ENCODE peak calls at places on chromosome 3, in seven cellular contexts. S, C, F, G, R, H and Z are unnamed samples.

GRCh38 chr3:32502944-32503286 is 263 bp upstream of the CMTM6 start:
- DNase-seq in S (no peak), C (no peak), F (no peak), G (no peak), R (no peak), H (no peak), Z (no peak)

GRCh38 chr3:12884104-12884742 is 42.9 kb upstream of the RPL32 start:
- DNase-seq in S (no peak), C (no peak), F (no peak), G (no peak), R (no peak), H (peak; percentile 48), Z (no peak)

GRCh38 chr3:1404270-1404669 is 311.4 kb downstream of the CNTN6 start:
- DNase-seq in S (no peak), C (peak; percentile 77), F (no peak), G (no peak), R (no peak), H (peak; percentile 19), Z (no peak)

GRCh38 chr3:39443530-39443929 is 23.9 kb upstream of the MOBP start:
- DNase-seq in S (no peak), C (no peak), F (no peak), G (no peak), R (no peak), H (no peak), Z (no peak)

GRCh38 chr3:40908612-40909011 is 290.7 kb upstream of the CTNNB1 start:
- DNase-seq in S (no peak), C (no peak), F (no peak), G (no peak), R (no peak), H (no peak), Z (no peak)

GRCh38 chr3:143330316-143330868 is 210.8 kb downstream of the CHST2 start:
- DNase-seq in S (no peak), C (no peak), F (no peak), G (no peak), R (no peak), H (no peak), Z (no peak)

GRCh38 chr3:192917258-192917507 is 473 bp downstream of the MB21D2 start:
- DNase-seq in S (no peak), C (no peak), F (no peak), G (peak; percentile 39), R (no peak), H (no peak), Z (no peak)

GRCh38 chr3:169236662-169237174 is 426.8 kb downstream of the MECOM start:
- DNase-seq in S (no peak), C (no peak), F (no peak), G (no peak), R (no peak), H (no peak), Z (no peak)

GRCh38 chr3:107816082-107816481 is 274.7 kb downstream of the CD47 start:
- DNase-seq in S (no peak), C (no peak), F (no peak), G (no peak), R (no peak), H (no peak), Z (no peak)

GRCh38 chr3:130820976-130821375 is 72.9 kb upstream of the ATP2C1 start:
- DNase-seq in S (no peak), C (peak; percentile 4), F (peak; percentile 62), G (no peak), R (no peak), H (no peak), Z (no peak)

GRCh38 chr3:72914383-72914782 is 26.5 kb downstream of the GXYLT2 start:
- DNase-seq in S (no peak), C (no peak), F (no peak), G (no peak), R (no peak), H (no peak), Z (no peak)

GRCh38 chr3:188059346-188059745 is 94.6 kb upstream of the LPP start:
- DNase-seq in S (no peak), C (no peak), F (no peak), G (no peak), R (no peak), H (no peak), Z (no peak)

GRCh38 chr3:171646357-171647133 is 163.7 kb downstream of the PLD1 start:
- DNase-seq in S (no peak), C (no peak), F (peak; percentile 43), G (no peak), R (no peak), H (no peak), Z (no peak)

GRCh38 chr3:34998905-34999304 is 640.4 kb upstream of the ARPP21 start:
- DNase-seq in S (no peak), C (no peak), F (no peak), G (no peak), R (no peak), H (no peak), Z (no peak)

DNA sequence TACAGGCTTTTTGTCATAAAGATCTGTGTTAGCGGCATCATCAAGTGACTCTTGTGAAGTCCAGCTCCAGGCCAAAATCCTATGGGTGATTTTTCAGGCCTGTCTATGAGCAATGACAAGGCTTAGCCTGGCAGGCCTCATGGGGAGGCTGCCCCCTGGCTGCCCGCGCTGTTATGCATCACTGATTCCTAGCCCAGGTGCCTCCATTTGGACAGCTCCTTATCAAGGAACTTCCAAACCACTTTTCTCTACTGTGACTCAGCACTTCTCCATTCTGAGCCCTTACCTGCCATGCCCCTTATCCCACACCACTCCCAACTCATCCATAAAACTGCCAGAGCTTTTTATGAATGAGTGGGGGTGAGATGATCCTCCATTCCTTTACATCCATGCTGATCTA is 91.5 kb upstream of the C3orf80 start:
- DNase-seq in S (no peak), C (no peak), F (no peak), G (peak; percentile 9), R (no peak), H (no peak), Z (no peak)
- TF ChIP-seq CTCF in S (no peak), C (peak; percentile 65), F (peak; percentile 10), G (no peak), R (no peak), H (no peak), Z (no peak)

DNA sequence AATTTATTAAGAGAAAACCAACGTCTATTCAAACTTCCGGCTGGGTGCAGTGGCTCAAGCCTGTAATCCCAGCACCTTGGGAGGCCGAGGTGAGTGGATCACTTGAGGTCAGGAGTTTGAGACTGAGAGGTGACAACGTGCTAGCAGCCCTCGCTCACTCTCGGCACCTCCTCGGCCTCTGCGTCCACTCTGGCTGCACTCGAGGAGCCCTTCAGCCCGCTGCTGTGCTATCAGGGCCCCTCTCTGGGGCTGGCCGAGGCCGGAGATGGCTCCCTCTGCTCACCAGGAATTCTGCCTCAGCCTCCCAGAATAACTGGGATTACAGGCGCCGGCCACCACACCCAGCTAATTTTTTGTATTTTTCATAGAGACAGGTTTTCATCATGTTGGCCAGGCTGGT is 58.7 kb downstream of the USF3 start:
- DNase-seq in S (no peak), C (no peak), F (no peak), G (no peak), R (no peak), H (no peak), Z (no peak)
- TF ChIP-seq CTCF in S (no peak), C (no peak), F (no peak), G (no peak), R (no peak), H (no peak), Z (no peak)

GRCh38 chr3:45832691-45833090 is 9.2 kb downstream of the LZTFL1 start:
- DNase-seq in S (no peak), C (no peak), F (no peak), G (no peak), R (no peak), H (no peak), Z (no peak)
- TF ChIP-seq CTCF in S (no peak), C (peak; percentile 51), F (peak; percentile 45), G (no peak), R (peak; percentile 8), H (no peak), Z (peak; percentile 52)

GRCh38 chr3:85342915-85343314 is 384.1 kb downstream of the CADM2 start:
- DNase-seq in S (no peak), C (peak; percentile 15), F (peak; percentile 24), G (peak; percentile 44), R (no peak), H (no peak), Z (no peak)
- TF ChIP-seq CTCF in S (no peak), C (peak; percentile 65), F (peak; percentile 55), G (no peak), R (no peak), H (no peak), Z (peak; percentile 51)

DNA sequence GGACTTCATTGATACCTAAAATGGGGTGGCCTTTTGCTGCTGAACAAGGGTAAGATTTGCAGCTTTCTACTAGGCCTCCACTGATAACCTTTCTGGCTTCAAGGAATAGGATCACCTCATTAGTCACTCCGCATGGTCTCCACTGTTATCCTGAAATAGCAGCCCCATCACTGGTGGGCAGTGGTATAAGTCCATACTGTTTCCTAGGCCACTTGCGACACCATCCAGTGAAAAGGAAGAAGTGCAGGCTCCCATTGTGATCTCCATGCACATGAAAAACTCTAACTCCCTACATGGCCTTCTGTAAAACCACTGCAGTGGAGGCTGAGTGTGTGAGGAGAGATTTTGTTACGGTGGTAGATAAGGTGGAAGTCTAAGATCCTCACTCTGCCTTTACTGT is 1455.9 kb downstream of the SI start:
- DNase-seq in S (no peak), C (peak; percentile 52), F (no peak), G (peak; percentile 41), R (no peak), H (no peak), Z (peak; percentile 11)
- TF ChIP-seq CTCF in S (no peak), C (peak; percentile 56), F (peak; percentile 46), G (no peak), R (no peak), H (no peak), Z (peak; percentile 65)

GRCh38 chr3:138284957-138285477 is 44.6 kb downstream of the NME9 start:
- DNase-seq in S (no peak), C (no peak), F (no peak), G (no peak), R (no peak), H (no peak), Z (no peak)
- TF ChIP-seq CTCF in S (no peak), C (peak; percentile 48), F (peak; percentile 45), G (no peak), R (no peak), H (no peak), Z (no peak)

DNA sequence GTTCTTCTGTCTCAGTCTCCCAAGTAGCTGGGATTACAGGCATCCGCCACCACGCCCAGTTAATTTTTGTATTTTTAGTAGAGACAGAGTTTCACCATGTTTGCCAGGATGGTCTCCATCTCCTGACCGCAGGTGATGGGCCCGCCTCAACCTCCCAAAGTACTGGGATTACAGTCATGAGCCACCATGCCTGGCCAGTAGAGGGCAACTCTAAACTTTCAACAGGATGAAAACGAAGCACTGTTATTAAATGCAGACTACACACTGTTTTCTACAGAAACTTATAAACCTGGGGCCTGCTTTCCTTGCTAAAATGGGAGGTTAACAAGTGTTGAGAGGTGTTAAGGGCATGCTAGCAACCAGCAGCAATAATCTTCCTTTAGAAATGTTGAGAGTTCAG is 7.6 kb downstream of the ARPC4 start:
- DNase-seq in S (no peak), C (no peak), F (no peak), G (no peak), R (no peak), H (no peak), Z (no peak)
- TF ChIP-seq CTCF in S (no peak), C (peak; percentile 47), F (no peak), G (no peak), R (no peak), H (no peak), Z (peak; percentile 42)